ENCODE peak calls at places on chromosomes 5 and 9, in six cellular contexts. One of them, this sample, is unnamed.

GRCh38 chr5:111963555-111963954 is 206.6 kb upstream of the NREP start:
- DNase-seq in HFFc6: no peak
- DNase-seq in iris pigment epithelial cell: no peak
- DNase-seq in hepatocyte: no peak
- DNase-seq in HCEC 1CT: no peak
- DNase-seq in left ventricle myocardium superior: no peak
- DNase-seq in this sample: no peak

GRCh38 chr5:178232124-178232919 is at the start of gene PHYKPL:
- DNase-seq in hepatocyte: peak; percentile 85
- DNase-seq in iris pigment epithelial cell: peak; percentile 63
- DNase-seq in HCEC 1CT: peak; percentile 61
- DNase-seq in HFFc6: peak; percentile 42
- DNase-seq in left ventricle myocardium superior: peak; percentile 86
- DNase-seq in this sample: peak; percentile 79

GRCh38 chr5:143573568-143574170 is 170.2 kb upstream of the NR3C1 start:
- DNase-seq in left ventricle myocardium superior: no peak
- DNase-seq in iris pigment epithelial cell: no peak
- DNase-seq in HCEC 1CT: no peak
- DNase-seq in hepatocyte: no peak
- DNase-seq in HFFc6: no peak
- DNase-seq in this sample: no peak

GRCh38 chr5:176578391-176578808 is 29.3 kb downstream of the CDHR2 start:
- DNase-seq in left ventricle myocardium superior: peak; percentile 53
- DNase-seq in HCEC 1CT: no peak
- DNase-seq in HFFc6: peak; percentile 33
- DNase-seq in hepatocyte: peak; percentile 86
- DNase-seq in iris pigment epithelial cell: peak; percentile 64
- DNase-seq in this sample: peak; percentile 19

GRCh38 chr9:35406183-35406959 is 83.5 kb upstream of the RUSC2 start:
- DNase-seq in left ventricle myocardium superior: peak; percentile 53
- DNase-seq in hepatocyte: peak; percentile 55
- DNase-seq in iris pigment epithelial cell: peak; percentile 34
- DNase-seq in HFFc6: no peak
- DNase-seq in HCEC 1CT: no peak
- DNase-seq in this sample: peak; percentile 2

GRCh38 chr9:134624827-134625181 is 16.8 kb upstream of the COL5A1 start:
- DNase-seq in left ventricle myocardium superior: peak; percentile 24
- DNase-seq in HFFc6: peak; percentile 92
- DNase-seq in hepatocyte: no peak
- DNase-seq in iris pigment epithelial cell: peak; percentile 86
- DNase-seq in HCEC 1CT: peak; percentile 45
- DNase-seq in this sample: no peak

GRCh38 chr9:108603141-108603540 is 252.6 kb downstream of the ACTL7B start:
- DNase-seq in HCEC 1CT: no peak
- DNase-seq in iris pigment epithelial cell: no peak
- DNase-seq in HFFc6: no peak
- DNase-seq in left ventricle myocardium superior: peak; percentile 57
- DNase-seq in hepatocyte: peak; percentile 10
- DNase-seq in this sample: no peak

GRCh38 chr5:144832416-144832815 is 661.7 kb downstream of the KCTD16 start:
- DNase-seq in hepatocyte: no peak
- DNase-seq in HFFc6: no peak
- DNase-seq in HCEC 1CT: peak; percentile 8
- DNase-seq in iris pigment epithelial cell: peak; percentile 9
- DNase-seq in left ventricle myocardium superior: no peak
- DNase-seq in this sample: no peak

GRCh38 chr5:160284271-160284670 is 28.1 kb downstream of the CCNJL start:
- DNase-seq in iris pigment epithelial cell: no peak
- DNase-seq in hepatocyte: no peak
- DNase-seq in left ventricle myocardium superior: no peak
- DNase-seq in HFFc6: no peak
- DNase-seq in HCEC 1CT: no peak
- DNase-seq in this sample: no peak

GRCh38 chr9:135019224-135019623 is 68.2 kb upstream of the OLFM1 start:
- DNase-seq in iris pigment epithelial cell: no peak
- DNase-seq in HCEC 1CT: no peak
- DNase-seq in HFFc6: no peak
- DNase-seq in hepatocyte: no peak
- DNase-seq in left ventricle myocardium superior: no peak
- DNase-seq in this sample: no peak

GRCh38 chr5:181100121-181101015 is 30.6 kb downstream of the OR2V1 start:
- DNase-seq in hepatocyte: no peak
- DNase-seq in HFFc6: no peak
- DNase-seq in left ventricle myocardium superior: no peak
- DNase-seq in iris pigment epithelial cell: peak; percentile 12
- DNase-seq in HCEC 1CT: no peak
- DNase-seq in this sample: no peak

GRCh38 chr5:148020247-148020646 is 43.5 kb upstream of the SPINK5 start:
- DNase-seq in hepatocyte: no peak
- DNase-seq in HCEC 1CT: no peak
- DNase-seq in left ventricle myocardium superior: no peak
- DNase-seq in HFFc6: no peak
- DNase-seq in iris pigment epithelial cell: no peak
- DNase-seq in this sample: no peak

GRCh38 chr5:154220625-154221024 is 30.1 kb downstream of the GALNT10 start:
- DNase-seq in left ventricle myocardium superior: no peak
- DNase-seq in hepatocyte: no peak
- DNase-seq in HFFc6: peak; percentile 84
- DNase-seq in HCEC 1CT: peak; percentile 82
- DNase-seq in iris pigment epithelial cell: peak; percentile 89
- DNase-seq in this sample: no peak

GRCh38 chr9:123089790-123090189 is 56.3 kb downstream of the GPR21 start:
- DNase-seq in hepatocyte: no peak
- DNase-seq in HCEC 1CT: no peak
- DNase-seq in HFFc6: no peak
- DNase-seq in left ventricle myocardium superior: no peak
- DNase-seq in iris pigment epithelial cell: no peak
- DNase-seq in this sample: no peak

GRCh38 chr9:34503406-34503805 is 19.4 kb downstream of the ENHO start:
- DNase-seq in hepatocyte: no peak
- DNase-seq in iris pigment epithelial cell: no peak
- DNase-seq in left ventricle myocardium superior: no peak
- DNase-seq in HCEC 1CT: no peak
- DNase-seq in HFFc6: no peak
- DNase-seq in this sample: no peak

GRCh38 chr5:52804978-52805377 is 17.3 kb downstream of the ITGA1 start:
- DNase-seq in hepatocyte: no peak
- DNase-seq in HFFc6: no peak
- DNase-seq in HCEC 1CT: no peak
- DNase-seq in left ventricle myocardium superior: no peak
- DNase-seq in iris pigment epithelial cell: no peak
- DNase-seq in this sample: no peak

GRCh38 chr5:173741729-173742431 is 125.4 kb upstream of the BOD1 start:
- DNase-seq in left ventricle myocardium superior: no peak
- DNase-seq in iris pigment epithelial cell: no peak
- DNase-seq in HFFc6: no peak
- DNase-seq in hepatocyte: no peak
- DNase-seq in HCEC 1CT: no peak
- DNase-seq in this sample: no peak

GRCh38 chr9:37436540-37436939 is 14.0 kb downstream of the GRHPR start:
- DNase-seq in HFFc6: no peak
- DNase-seq in HCEC 1CT: no peak
- DNase-seq in hepatocyte: no peak
- DNase-seq in iris pigment epithelial cell: no peak
- DNase-seq in left ventricle myocardium superior: peak; percentile 55
- DNase-seq in this sample: no peak

GRCh38 chr5:141940695-141941271 is 17.1 kb downstream of the DELE1 start:
- DNase-seq in HCEC 1CT: no peak
- DNase-seq in iris pigment epithelial cell: no peak
- DNase-seq in hepatocyte: no peak
- DNase-seq in HFFc6: no peak
- DNase-seq in left ventricle myocardium superior: no peak
- DNase-seq in this sample: no peak

GRCh38 chr5:136425914-136426313 is 60.6 kb upstream of the TRPC7 start:
- DNase-seq in HFFc6: no peak
- DNase-seq in left ventricle myocardium superior: no peak
- DNase-seq in HCEC 1CT: no peak
- DNase-seq in hepatocyte: no peak
- DNase-seq in iris pigment epithelial cell: no peak
- DNase-seq in this sample: no peak

GRCh38 chr9:7974335-7975005 is 174.9 kb upstream of the DMAC1 start:
- DNase-seq in hepatocyte: no peak
- DNase-seq in iris pigment epithelial cell: no peak
- DNase-seq in HFFc6: no peak
- DNase-seq in left ventricle myocardium superior: no peak
- DNase-seq in HCEC 1CT: no peak
- DNase-seq in this sample: peak; percentile 36

GRCh38 chr9:83266618-83267543 is 203.9 kb upstream of the RASEF start:
- DNase-seq in hepatocyte: peak; percentile 39
- DNase-seq in HFFc6: no peak
- DNase-seq in HCEC 1CT: no peak
- DNase-seq in iris pigment epithelial cell: no peak
- DNase-seq in left ventricle myocardium superior: peak; percentile 67
- DNase-seq in this sample: no peak

GRCh38 chr5:53027913-53028312 is 38.8 kb downstream of the ITGA2 start:
- DNase-seq in hepatocyte: no peak
- DNase-seq in iris pigment epithelial cell: peak; percentile 82
- DNase-seq in HCEC 1CT: peak; percentile 78
- DNase-seq in HFFc6: peak; percentile 66
- DNase-seq in left ventricle myocardium superior: no peak
- DNase-seq in this sample: no peak

This sample was measured in naive thymus-derived CD8-positive, alpha-beta T cell.